ENCODE peak calls at places on chromosome 7, in seven cellular contexts. R is cardiac fibroblast; H is psoas muscle; N is thoracic aorta; O is chondrocyte; Z is CD4-positive, alpha-beta T cell; B is stomach. G is an unnamed sample.

GRCh38 chr7:155794196-155794595 is 18.1 kb downstream of the SHH start:
- DNase-seq in N (no peak), R (no peak), O (peak), B (no peak), H (no peak), Z (no peak), G (no peak)

GRCh38 chr7:141754939-141755338 is 9.0 kb upstream of the TAS2R3 start:
- DNase-seq in Z (no peak), N (no peak), O (no peak), R (peak), H (no peak), B (no peak), G (no peak)

GRCh38 chr7:137626469-137627067 is 220.2 kb downstream of the DGKI start:
- DNase-seq in Z (no peak), R (peak), B (peak), N (no peak), O (no peak), H (no peak), G (no peak)

GRCh38 chr7:31744294-31744874 is 57.4 kb downstream of the PPP1R17 start:
- DNase-seq in H (peak), O (no peak), N (no peak), B (peak), R (peak), Z (peak), G (no peak)

GRCh38 chr7:128904381-128905197 is 5.9 kb downstream of the KCP start:
- DNase-seq in N (no peak), H (no peak), O (no peak), Z (no peak), R (peak), B (no peak), G (no peak)

GRCh38 chr7:33781167-33781566 is 124.2 kb upstream of the BMPER start:
- DNase-seq in O (no peak), N (no peak), B (no peak), Z (no peak), H (no peak), R (no peak), G (no peak)

GRCh38 chr7:79282882-79283602 is 170.4 kb downstream of the MAGI2 start:
- DNase-seq in H (no peak), O (no peak), R (peak), B (no peak), N (no peak), Z (no peak), G (no peak)

GRCh38 chr7:88927-89921 is 103.1 kb upstream of the FAM20C start:
- DNase-seq in N (peak), B (peak), H (peak), R (peak), Z (no peak), O (no peak), G (no peak)

GRCh38 chr7:108497082-108497725 is 28.7 kb downstream of the PNPLA8 start:
- DNase-seq in B (peak), O (no peak), N (no peak), H (no peak), Z (peak), R (peak), G (no peak)

GRCh38 chr7:69787736-69788431 is 189.6 kb downstream of the AUTS2 start:
- DNase-seq in R (no peak), H (no peak), N (no peak), B (no peak), Z (no peak), O (no peak), G (no peak)

GRCh38 chr7:135342887-135343286 is 109.2 kb downstream of the STRA8 start:
- DNase-seq in O (no peak), Z (no peak), B (no peak), R (no peak), N (no peak), H (no peak), G (no peak)

GRCh38 chr7:30755384-30756154 is 3.6 kb downstream of the INMT start:
- DNase-seq in N (no peak), R (peak), O (no peak), B (no peak), H (peak), Z (no peak), G (no peak)

GRCh38 chr7:128262273-128263028 is 21.4 kb downstream of the LEP start:
- DNase-seq in N (no peak), H (no peak), R (no peak), B (no peak), Z (no peak), O (peak), G (no peak)

GRCh38 chr7:36047254-36047653 is 105.8 kb upstream of the EEPD1 start:
- DNase-seq in Z (no peak), N (no peak), R (no peak), H (no peak), B (no peak), O (no peak), G (no peak)
- TF ChIP-seq CTCF in Z (no peak), N (no peak), R (peak), H (peak), B (no peak), O (peak), G (no peak)

DNA sequence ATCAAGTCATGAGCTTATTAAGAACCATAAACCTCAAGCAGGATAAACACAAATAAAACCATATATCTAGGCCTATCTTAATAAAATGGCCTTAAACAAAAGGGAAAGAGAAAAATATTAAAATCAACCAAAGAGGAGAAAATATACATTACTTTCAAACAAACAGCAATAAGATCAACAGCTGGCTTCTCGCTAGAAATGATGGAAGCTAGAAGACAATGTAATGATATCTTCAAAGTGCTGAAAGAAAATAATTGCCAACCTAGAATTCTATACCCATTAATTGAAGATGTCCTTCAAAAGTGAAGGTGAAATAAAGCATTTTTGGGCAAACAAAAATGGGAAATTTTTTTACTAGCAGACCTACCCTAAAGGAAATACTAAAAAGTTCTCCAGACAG is 142.9 kb upstream of the PODXL start:
- DNase-seq in B (no peak), N (no peak), H (no peak), R (no peak), Z (no peak), O (no peak), G (no peak)
- TF ChIP-seq CTCF in B (no peak), N (no peak), H (no peak), R (no peak), Z (no peak), O (no peak), G (no peak)

GRCh38 chr7:23184709-23185354 is 3.0 kb downstream of the NUP42 start:
- DNase-seq in R (peak), B (no peak), N (no peak), H (no peak), Z (no peak), O (no peak), G (no peak)
- TF ChIP-seq CTCF in R (peak), B (no peak), N (peak), H (peak), Z (peak), O (peak), G (no peak)

DNA sequence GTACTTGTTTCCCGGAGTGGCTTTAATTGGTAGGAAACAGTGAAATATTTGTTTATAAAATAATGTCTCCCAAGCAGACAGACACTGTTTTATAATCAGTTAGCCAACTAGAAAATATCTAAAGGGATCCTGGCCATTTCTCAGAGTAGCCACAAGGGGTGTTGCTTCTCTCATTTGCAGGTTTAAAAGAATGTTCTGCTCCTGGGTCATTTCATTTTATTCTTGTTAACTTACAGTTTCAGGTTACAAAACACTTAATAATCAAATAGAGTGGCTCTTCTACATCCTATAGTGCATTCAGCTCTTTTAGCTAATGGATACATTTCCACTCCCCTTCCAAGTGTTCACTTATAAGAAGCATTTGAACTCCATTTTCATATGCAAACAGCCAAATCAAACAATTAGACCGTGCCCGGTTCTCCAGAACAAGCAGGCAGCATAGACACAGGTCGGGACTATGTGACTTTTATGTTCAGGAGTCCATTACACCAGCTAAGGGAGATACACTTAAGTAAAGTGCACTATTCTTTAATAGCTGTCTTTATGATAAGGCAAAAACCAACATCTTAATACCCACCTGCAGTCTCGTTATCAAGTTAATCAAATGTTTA is 117.5 kb downstream of the TRIL start:
- DNase-seq in H (no peak), B (no peak), O (no peak), Z (no peak), R (peak), N (no peak), G (no peak)
- TF ChIP-seq CTCF in H (peak), B (peak), O (peak), Z (no peak), R (peak), N (peak), G (no peak)

GRCh38 chr7:15503603-15504280 is 58.1 kb downstream of the AGMO start:
- DNase-seq in Z (no peak), B (no peak), H (no peak), O (no peak), R (peak), N (no peak), G (no peak)
- TF ChIP-seq CTCF in Z (no peak), B (no peak), H (no peak), O (peak), R (peak), N (no peak), G (no peak)